ENCODE peak calls at places on chromosomes 5 and 9, in ten cellular contexts. Z, E, C, P, H, W, D, Y, G and R are unnamed samples.

GRCh38 chr9:133560311-133560710 is 25.8 kb downstream of the ADAMTSL2 start:
- ATAC-seq in W (no peak), G (no peak), Y (no peak), P (peak), E (no peak), D (no peak), H (no peak), Z (peak), C (no peak), R (no peak)

GRCh38 chr5:111398013-111398412 is 114.3 kb downstream of the STARD4 start:
- ATAC-seq in H (no peak), D (peak), Z (no peak), C (no peak), G (no peak), P (no peak), W (no peak), E (no peak), Y (no peak), R (peak)

GRCh38 chr5:52469420-52469819 is 318.3 kb upstream of the ITGA1 start:
- ATAC-seq in W (peak), E (no peak), Z (no peak), G (no peak), D (peak), C (peak), P (no peak), H (peak), Y (peak), R (peak)

GRCh38 chr5:181153814-181154213 is 6.4 kb downstream of the OR2V2 start:
- ATAC-seq in G (no peak), Y (no peak), H (no peak), P (no peak), C (peak), E (no peak), Z (no peak), W (peak), D (peak), R (peak)

GRCh38 chr5:118451697-118452247 is 536.6 kb downstream of the DTWD2 start:
- ATAC-seq in G (no peak), E (no peak), P (no peak), C (no peak), H (no peak), W (no peak), D (no peak), Z (no peak), Y (no peak), R (no peak)

GRCh38 chr5:6446626-6447309 is 1.9 kb upstream of the UBE2QL1 start:
- ATAC-seq in Y (no peak), G (no peak), H (no peak), D (no peak), E (no peak), Z (no peak), W (no peak), P (no peak), C (peak), R (no peak)

GRCh38 chr9:96450613-96451544 is 910 bp downstream of the HABP4 start:
- ATAC-seq in D (no peak), W (no peak), Z (peak), Y (peak), C (no peak), H (no peak), P (peak), E (peak), G (peak), R (no peak)

GRCh38 chr5:58407042-58407709 is 52.7 kb downstream of the PLK2 start:
- ATAC-seq in Z (no peak), H (no peak), P (no peak), W (no peak), E (no peak), Y (peak), D (no peak), G (no peak), C (no peak), R (no peak)

GRCh38 chr5:18772475-18772874 is 1138.2 kb downstream of the TAF11L14 start:
- ATAC-seq in H (no peak), Y (no peak), G (no peak), Z (peak), C (no peak), E (no peak), D (peak), W (no peak), P (no peak), R (peak)

GRCh38 chr5:132765311-132766019 is 11.6 kb downstream of the SEPTIN8 start:
- ATAC-seq in D (no peak), H (no peak), G (no peak), W (no peak), Y (no peak), C (no peak), P (no peak), E (no peak), Z (peak), R (no peak)

GRCh38 chr5:2030131-2030530 is 147.4 kb upstream of the IRX4 start:
- ATAC-seq in D (no peak), P (no peak), Z (no peak), C (no peak), H (no peak), W (no peak), G (no peak), E (no peak), Y (no peak), R (no peak)